ENCODE peak calls at places on chromosomes 13 and 19, in six cellular contexts. One of them, this sample, is unnamed.

GRCh38 chr19:17026706-17027427 is at the start of gene CPAMD8:
- DNase-seq in caudate nucleus: no peak
- DNase-seq in M059J: no peak
- DNase-seq in NCI-H748 treated with DMSO at 0.1 percent for 48 hours: no peak
- DNase-seq in transverse colon: no peak
- DNase-seq in amniotic epithelial cell: no peak
- DNase-seq in this sample: no peak

GRCh38 chr13:50892162-50892944 is 17.2 kb upstream of the RNASEH2B start:
- DNase-seq in M059J: no peak
- DNase-seq in amniotic epithelial cell: no peak
- DNase-seq in NCI-H748 treated with DMSO at 0.1 percent for 48 hours: no peak
- DNase-seq in transverse colon: peak
- DNase-seq in caudate nucleus: no peak
- DNase-seq in this sample: no peak

GRCh38 chr19:1079566-1080111 is 12.7 kb downstream of the ARHGAP45 start:
- DNase-seq in amniotic epithelial cell: no peak
- DNase-seq in M059J: no peak
- DNase-seq in NCI-H748 treated with DMSO at 0.1 percent for 48 hours: no peak
- DNase-seq in caudate nucleus: no peak
- DNase-seq in transverse colon: peak
- DNase-seq in this sample: no peak

GRCh38 chr19:38068851-38069250 is 155.2 kb downstream of the DPF1 start:
- DNase-seq in NCI-H748 treated with DMSO at 0.1 percent for 48 hours: peak
- DNase-seq in caudate nucleus: no peak
- DNase-seq in transverse colon: no peak
- DNase-seq in M059J: no peak
- DNase-seq in amniotic epithelial cell: no peak
- DNase-seq in this sample: no peak

GRCh38 chr13:78649997-78650724 is 8.8 kb downstream of the OBI1 start:
- DNase-seq in M059J: no peak
- DNase-seq in amniotic epithelial cell: no peak
- DNase-seq in transverse colon: no peak
- DNase-seq in NCI-H748 treated with DMSO at 0.1 percent for 48 hours: no peak
- DNase-seq in caudate nucleus: no peak
- DNase-seq in this sample: no peak

GRCh38 chr19:8458380-8458779 is 13.6 kb downstream of the HNRNPM start:
- DNase-seq in transverse colon: peak
- DNase-seq in NCI-H748 treated with DMSO at 0.1 percent for 48 hours: no peak
- DNase-seq in caudate nucleus: no peak
- DNase-seq in M059J: no peak
- DNase-seq in amniotic epithelial cell: no peak
- DNase-seq in this sample: no peak

GRCh38 chr19:45514376-45515051 is 7.2 kb downstream of the VASP start:
- DNase-seq in transverse colon: peak
- DNase-seq in NCI-H748 treated with DMSO at 0.1 percent for 48 hours: no peak
- DNase-seq in M059J: no peak
- DNase-seq in caudate nucleus: no peak
- DNase-seq in amniotic epithelial cell: no peak
- DNase-seq in this sample: no peak

GRCh38 chr13:32426981-32427851 is 714 bp downstream of the N4BP2L1 start:
- DNase-seq in M059J: peak
- DNase-seq in caudate nucleus: peak
- DNase-seq in transverse colon: peak
- DNase-seq in amniotic epithelial cell: no peak
- DNase-seq in NCI-H748 treated with DMSO at 0.1 percent for 48 hours: peak
- DNase-seq in this sample: peak

GRCh38 chr13:24511019-24511823 is 1.4 kb downstream of the PARP4 start:
- DNase-seq in transverse colon: peak
- DNase-seq in amniotic epithelial cell: peak
- DNase-seq in M059J: peak
- DNase-seq in caudate nucleus: no peak
- DNase-seq in NCI-H748 treated with DMSO at 0.1 percent for 48 hours: peak
- DNase-seq in this sample: peak

GRCh38 chr13:31052478-31052877 is 109.2 kb downstream of the HSPH1 start:
- DNase-seq in M059J: no peak
- DNase-seq in NCI-H748 treated with DMSO at 0.1 percent for 48 hours: no peak
- DNase-seq in transverse colon: no peak
- DNase-seq in caudate nucleus: no peak
- DNase-seq in amniotic epithelial cell: no peak
- DNase-seq in this sample: no peak

GRCh38 chr13:51452391-51453307 is at the start of gene INTS6:
- DNase-seq in caudate nucleus: peak
- DNase-seq in M059J: peak
- DNase-seq in amniotic epithelial cell: peak
- DNase-seq in NCI-H748 treated with DMSO at 0.1 percent for 48 hours: peak
- DNase-seq in transverse colon: peak
- DNase-seq in this sample: peak

GRCh38 chr19:35790981-35791813 is 15.8 kb downstream of the ARHGAP33 start:
- DNase-seq in caudate nucleus: no peak
- DNase-seq in M059J: no peak
- DNase-seq in NCI-H748 treated with DMSO at 0.1 percent for 48 hours: no peak
- DNase-seq in amniotic epithelial cell: no peak
- DNase-seq in transverse colon: no peak
- DNase-seq in this sample: no peak

This sample was measured in natural killer cell.